ENCODE peak calls at places on chromosome 9, in four cellular contexts. L is endodermal cell, U is psoas muscle, W is cardiac fibroblast. K is an unnamed sample.

GRCh38 chr9:104682642-104683041 is 11.7 kb upstream of the OR13D1 start:
- DNase-seq in W (peak; percentile 68), U (no peak), L (no peak), K (peak; percentile 54)

GRCh38 chr9:112380102-112380581 is at the start of gene HSDL2:
- DNase-seq in W (peak; percentile 54), L (no peak), U (peak; percentile 59), K (peak; percentile 52)

GRCh38 chr9:95434116-95435073 is 82.4 kb downstream of the PTCH1 start:
- DNase-seq in L (peak; percentile 91), W (peak; percentile 13), U (no peak), K (no peak)

GRCh38 chr9:137464291-137464999 is 5.3 kb upstream of the NSMF start:
- DNase-seq in L (no peak), U (no peak), W (no peak), K (no peak)

GRCh38 chr9:114372971-114373591 is 14.7 kb downstream of the AKNA start:
- DNase-seq in W (no peak), U (peak; percentile 54), L (no peak), K (peak; percentile 96)

GRCh38 chr9:113425072-113425471 is 14.5 kb downstream of the C9orf43 start:
- DNase-seq in L (peak; percentile 73), U (no peak), W (no peak), K (no peak)

GRCh38 chr9:126453156-126453963 is 126.7 kb downstream of the MVB12B start:
- DNase-seq in W (no peak), U (no peak), L (peak; percentile 48), K (no peak)

GRCh38 chr9:132948482-132949050 is 4.2 kb upstream of the TSC1 start:
- DNase-seq in U (no peak), L (peak; percentile 61), W (no peak), K (no peak)

GRCh38 chr9:133420392-133420827 is 1.8 kb upstream of the ADAMTS13 start:
- DNase-seq in W (no peak), U (no peak), L (peak; percentile 31), K (peak; percentile 94)

GRCh38 chr9:114109106-114109505 is 10.0 kb upstream of the KIF12 start:
- DNase-seq in U (no peak), W (no peak), L (peak; percentile 36), K (no peak)

GRCh38 chr9:80874276-80874675 is 815.1 kb downstream of the TLE1 start:
- DNase-seq in W (no peak), L (no peak), U (no peak), K (no peak)

GRCh38 chr9:135886147-135886981 is 21.0 kb downstream of the CAMSAP1 start:
- DNase-seq in L (no peak), U (no peak), W (no peak), K (no peak)

GRCh38 chr9:82333671-82334070 is 345.1 kb downstream of the SPATA31D1 start:
- DNase-seq in L (no peak), W (no peak), U (no peak), K (no peak)

GRCh38 chr9:89892053-89892419 is 287.2 kb downstream of the GADD45G start:
- DNase-seq in L (peak; percentile 10), W (no peak), U (no peak), K (no peak)

GRCh38 chr9:89015330-89015729 is 24.1 kb downstream of the S1PR3 start:
- DNase-seq in L (no peak), U (no peak), W (no peak), K (no peak)

GRCh38 chr9:137459601-137460362 is 648 bp upstream of the NSMF start:
- DNase-seq in U (no peak), W (no peak), L (no peak), K (no peak)

GRCh38 chr9:91837982-91838731 is 111.9 kb downstream of the ROR2 start:
- DNase-seq in W (peak; percentile 82), L (peak; percentile 50), U (peak; percentile 69), K (no peak)

GRCh38 chr9:16627967-16628366 is 242.5 kb downstream of the BNC2 start:
- DNase-seq in L (no peak), W (peak; percentile 93), U (peak; percentile 19), K (peak; percentile 34)

GRCh38 chr9:110443146-110443877 is 105.6 kb upstream of the TXNDC8 start:
- DNase-seq in W (peak; percentile 82), U (no peak), L (no peak), K (no peak)

GRCh38 chr9:35618854-35619799 is 914 bp upstream of the CD72 start:
- DNase-seq in L (no peak), W (peak; percentile 6), U (no peak), K (peak; percentile 80)

GRCh38 chr9:83526901-83527300 is 11.3 kb downstream of the FRMD3 start:
- DNase-seq in W (no peak), U (no peak), L (no peak), K (no peak)

GRCh38 chr9:22055090-22055489 is 46.0 kb upstream of the CDKN2B start:
- DNase-seq in L (no peak), U (no peak), W (no peak), K (no peak)

GRCh38 chr9:108473209-108474112 is 382.3 kb downstream of the ACTL7B start:
- DNase-seq in L (no peak), W (peak; percentile 87), U (peak; percentile 44), K (no peak)

GRCh38 chr9:121120386-121120785 is 45.6 kb downstream of the CNTRL start:
- DNase-seq in W (no peak), U (no peak), L (no peak), K (no peak)

GRCh38 chr9:93815135-93815534 is 140.0 kb downstream of the BARX1 start:
- DNase-seq in W (no peak), U (no peak), L (peak; percentile 38), K (no peak)

GRCh38 chr9:22084336-22085035 is 75.4 kb upstream of the CDKN2B start:
- DNase-seq in L (no peak), W (peak; percentile 79), U (no peak), K (no peak)

GRCh38 chr9:135277219-135278201 is 190.0 kb downstream of the OLFM1 start:
- DNase-seq in W (no peak), L (no peak), U (no peak), K (no peak)

GRCh38 chr9:3825724-3826123 is 299.9 kb upstream of the RFX3 start:
- DNase-seq in L (no peak), W (no peak), U (no peak), K (no peak)

GRCh38 chr9:121619989-121620673 is 31.3 kb upstream of the DAB2IP start:
- DNase-seq in U (no peak), L (no peak), W (no peak), K (no peak)

DNA sequence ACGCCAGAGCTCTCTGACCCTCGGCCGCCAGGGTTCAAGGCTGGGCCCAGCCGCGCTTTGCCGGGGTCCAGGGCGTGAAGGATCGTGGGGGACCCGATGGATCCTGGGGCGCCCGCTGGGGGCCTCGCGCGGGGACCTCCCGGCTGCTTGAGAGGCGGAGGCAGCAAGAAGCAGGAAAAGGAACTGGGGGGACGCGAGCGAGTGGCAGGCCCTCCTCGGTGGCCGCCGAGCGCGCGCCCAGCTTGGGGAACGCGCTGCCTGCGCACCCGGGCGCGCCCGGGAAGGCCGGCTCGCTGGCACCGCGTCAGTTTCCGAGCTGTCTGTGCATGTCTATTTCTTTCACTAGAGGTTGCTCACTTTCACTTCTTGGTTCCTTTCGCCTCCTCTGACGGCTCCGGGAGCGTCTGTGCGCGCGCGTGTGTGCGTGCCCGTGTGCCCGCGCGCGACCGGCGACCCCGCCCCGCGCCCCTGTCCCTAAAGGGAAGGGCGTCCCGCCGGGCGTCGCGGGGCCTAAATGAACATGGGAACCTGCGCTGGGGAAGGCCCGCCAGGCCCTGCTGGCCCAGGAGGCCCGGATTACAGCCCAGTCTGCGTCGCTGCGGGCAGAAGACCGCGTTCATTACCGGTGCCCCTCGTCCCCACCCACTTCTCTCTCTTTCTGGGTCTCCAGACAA is 205.5 kb upstream of the IER5L start:
- DNase-seq in U (peak; percentile 86), W (peak; percentile 79), L (peak; percentile 78), K (peak; percentile 86)
- TF ChIP-seq CTCF in U (no peak), W (no peak), L (peak; percentile 16), K (peak; percentile 6)

DNA sequence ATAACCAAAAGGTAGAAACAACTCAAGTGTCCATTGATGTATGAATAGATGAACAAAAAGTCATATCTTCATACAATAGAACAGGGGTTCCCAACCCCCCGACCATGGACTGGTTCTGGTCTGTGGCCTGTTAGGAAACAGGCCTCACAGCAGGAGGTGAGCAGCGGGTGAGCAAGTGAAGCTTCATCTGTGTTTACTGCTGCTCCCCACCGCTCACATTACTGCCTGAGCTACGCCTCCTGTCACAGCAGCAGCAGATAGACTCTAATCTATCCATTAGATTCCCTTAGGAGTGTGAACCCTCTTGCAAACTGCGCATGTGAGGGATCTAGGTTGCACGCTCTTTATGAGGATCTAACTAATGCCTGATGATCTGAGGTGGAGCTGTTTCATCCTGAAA is 478.0 kb downstream of the BRINP1 start:
- DNase-seq in U (no peak), L (peak; percentile 51), W (no peak), K (no peak)
- H3K4me3 ChIP-seq in U (no peak overlapping the region), L (no peak overlapping the region), W (no peak overlapping the region), K (no peak overlapping the region)

GRCh38 chr9:77291714-77292113 is 114.4 kb downstream of the VPS13A start:
- DNase-seq in W (peak; percentile 31), U (no peak), L (peak; percentile 77), K (no peak)
- TF ChIP-seq CTCF in W (peak; percentile 56), U (no peak), L (peak; percentile 83), K (no peak)

DNA sequence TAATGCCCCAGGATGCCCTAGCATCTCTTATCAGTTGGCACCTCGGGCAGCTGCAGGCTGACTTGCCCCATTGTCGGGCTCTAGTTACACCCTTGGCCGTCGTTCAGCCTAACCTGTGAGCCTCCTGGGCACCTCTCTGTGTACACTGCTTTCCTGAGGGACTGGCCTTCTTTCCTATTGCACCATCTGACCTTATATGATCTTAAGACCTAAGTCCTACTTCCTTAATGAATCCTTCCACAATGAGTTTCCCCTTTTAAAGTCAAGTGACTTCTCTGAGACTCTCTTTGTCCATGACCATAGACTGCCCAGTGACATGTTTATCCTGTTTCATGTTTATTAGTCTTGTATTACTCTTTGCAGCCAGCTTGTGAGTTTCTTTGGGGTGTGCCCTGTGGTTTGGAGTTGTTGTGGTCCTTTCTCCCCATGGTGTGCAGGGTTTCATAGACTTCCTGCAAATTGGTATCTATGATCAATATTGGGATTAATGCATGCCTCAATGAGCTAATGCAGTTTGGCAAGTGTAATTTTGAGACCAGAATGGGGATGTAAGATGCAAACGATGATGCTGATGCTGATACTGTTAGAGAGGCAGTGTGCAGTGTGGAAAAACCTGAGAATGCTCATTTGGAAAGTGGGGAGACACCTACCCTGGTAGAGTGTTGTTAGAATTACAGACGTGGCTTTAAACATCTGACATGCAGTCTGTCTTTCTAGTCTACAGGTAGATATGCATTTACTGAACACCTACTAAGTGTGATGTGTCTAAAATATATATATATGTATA is 5.0 kb downstream of the DAPK1 start:
- DNase-seq in W (no peak), U (no peak), L (no peak), K (no peak)
- H3K4me3 ChIP-seq in W (no peak overlapping the region), U (no peak overlapping the region), L (no peak overlapping the region), K (no peak overlapping the region)

DNA sequence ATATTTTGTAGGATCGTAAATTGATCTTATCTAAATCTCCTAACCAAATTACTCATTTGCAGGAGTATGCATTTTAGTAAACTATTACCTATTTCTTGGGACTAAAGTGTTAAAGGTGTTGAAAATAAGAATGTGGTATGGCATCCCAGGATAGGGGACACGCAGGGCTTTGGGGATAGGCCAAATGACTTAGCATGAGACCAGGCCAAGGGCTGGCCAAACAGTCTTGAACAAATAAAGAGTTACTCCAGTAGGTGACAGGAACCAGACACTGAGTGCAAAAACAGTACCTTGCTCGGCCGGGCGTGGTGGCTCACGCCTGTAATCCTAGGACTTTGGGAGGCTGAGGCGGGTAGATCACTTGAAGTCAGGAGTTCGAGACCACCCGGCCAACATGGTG is 25.1 kb downstream of the TBC1D2 start:
- DNase-seq in L (no peak), U (no peak), W (no peak), K (no peak)
- TF ChIP-seq CTCF in L (no peak), U (no peak), W (no peak), K (no peak)

K was measured in GM12865.